ENCODE peak calls at places on chromosomes 11 and 22, in four cellular contexts. P is LHCN-M2, W is fibroblast of mammary gland, J is Caco-2. U is an unnamed sample.

GRCh38 chr11:79466411-79466810 is 25.6 kb upstream of the TENM4 start:
- DNase-seq in J (no peak), W (peak; percentile 56), P (peak; percentile 19), U (no peak)

GRCh38 chr11:64388911-64389310 is 29.9 kb downstream of the RPS6KA4 start:
- DNase-seq in W (no peak), P (no peak), J (no peak), U (no peak)

GRCh38 chr11:69167916-69168691 is 12.4 kb downstream of the SMIM38 start:
- DNase-seq in J (no peak), W (peak; percentile 6), P (no peak), U (no peak)

GRCh38 chr11:17406082-17406817 is 17.8 kb upstream of the KCNJ11 start:
- DNase-seq in J (no peak), W (no peak), P (no peak), U (no peak)

GRCh38 chr11:70912226-70912840 is 340.0 kb downstream of the SHANK2 start:
- DNase-seq in J (no peak), P (peak; percentile 26), W (peak; percentile 30), U (no peak)

GRCh38 chr11:5910521-5910920 is 17.5 kb downstream of the OR52E5 start:
- DNase-seq in W (no peak), P (peak; percentile 1), J (no peak), U (no peak)

GRCh38 chr11:121829159-121829643 is 286.8 kb downstream of the BLID start:
- DNase-seq in J (no peak), W (peak; percentile 100), P (peak; percentile 99), U (no peak)

GRCh38 chr11:2443881-2444300 is 423 bp downstream of the TRPM5 start:
- DNase-seq in J (no peak), W (no peak), P (no peak), U (no peak)

GRCh38 chr22:17303840-17304779 is 65.2 kb upstream of the CECR2 start:
- DNase-seq in W (no peak), J (no peak), P (no peak), U (peak; percentile 56)

GRCh38 chr11:78194490-78194889 is 5.8 kb downstream of the USP35 start:
- DNase-seq in W (no peak), P (no peak), J (no peak), U (no peak)

GRCh38 chr11:23313001-23313400 is 452.7 kb upstream of the CCDC179 start:
- DNase-seq in W (no peak), P (peak; percentile 48), J (no peak), U (no peak)

U was measured in stimulated activated naive B cell treated with anti-CD40 and anti-IgM and Interleukin-4, amounts not matched to agents 10 μg/mL and 1 μg/mL and 100 μg/mL, for 72 hours.